ENCODE peak calls at places on chromosomes 16 and 17, in seven cellular contexts. M is T-helper 2 cell, F is A549, H is endothelial cell, W is progenitor cell of endocrine pancreas, Q is psoas muscle, K is NCI-H510A treated with DMSO at 0.1 percent for 48 hours. Z is an unnamed sample.

GRCh38 chr16:84396537-84397008 is 28.2 kb downstream of the ATP2C2 start:
- DNase-seq in M (no peak), F (peak; percentile 95), H (no peak), W (no peak), Q (no peak), K (no peak), Z (no peak)

GRCh38 chr16:1493746-1494094 is 560 bp downstream of the TELO2 start:
- DNase-seq in M (no peak), F (no peak), H (no peak), W (peak; percentile 35), Q (no peak), K (no peak), Z (no peak)

GRCh38 chr17:74192950-74193781 is 10.3 kb upstream of the RPL38 start:
- DNase-seq in M (no peak), F (peak; percentile 88), H (no peak), W (no peak), Q (peak; percentile 35), K (peak; percentile 88), Z (peak; percentile 84)

GRCh38 chr16:67399218-67399733 is 6.0 kb upstream of the TPPP3 start:
- DNase-seq in M (no peak), F (peak; percentile 37), H (peak; percentile 83), W (peak; percentile 79), Q (peak; percentile 42), K (no peak), Z (no peak)

GRCh38 chr17:44829558-44830358 is at the start of gene GJC1:
- DNase-seq in M (no peak), F (peak; percentile 48), H (peak; percentile 59), W (peak; percentile 42), Q (no peak), K (peak; percentile 34), Z (no peak)

GRCh38 chr17:54967621-54968258 is 714 bp downstream of the COX11 start:
- DNase-seq in M (no peak), F (peak; percentile 45), H (no peak), W (no peak), Q (no peak), K (peak; percentile 63), Z (no peak)

GRCh38 chr17:80984749-80985148 is 6.9 kb upstream of the CHMP6 start:
- DNase-seq in M (no peak), F (peak; percentile 74), H (no peak), W (no peak), Q (peak; percentile 28), K (no peak), Z (no peak)

GRCh38 chr17:43146649-43147048 is 21.5 kb upstream of the BRCA1 start:
- DNase-seq in M (no peak), F (no peak), H (no peak), W (no peak), Q (no peak), K (no peak), Z (no peak)

Z was measured in SHP77.